ENCODE peak calls at places on chromosomes 1 and 21, in seven cellular contexts. R, V, K, I, T, C and H are unnamed samples.

GRCh38 chr21:36691539-36692124 is 7.3 kb upstream of the SIM2 start:
- DNase-seq in R (no peak), V (no peak), K (no peak), I (no peak), T (peak), C (no peak), H (no peak)

GRCh38 chr1:208139434-208140086 is 104.6 kb downstream of the PLXNA2 start:
- DNase-seq in R (no peak), V (no peak), K (no peak), I (no peak), T (no peak), C (peak), H (no peak)

GRCh38 chr1:41476807-41477361 is 7.6 kb downstream of the EDN2 start:
- DNase-seq in R (no peak), V (peak), K (no peak), I (peak), T (no peak), C (peak), H (no peak)

GRCh38 chr21:25953659-25954058 is 216.9 kb downstream of the APP start:
- DNase-seq in R (no peak), V (no peak), K (no peak), I (no peak), T (no peak), C (no peak), H (no peak)

GRCh38 chr21:22791986-22792560 is 1793.9 kb downstream of the NCAM2 start:
- DNase-seq in R (peak), V (no peak), K (peak), I (peak), T (peak), C (no peak), H (peak)

GRCh38 chr1:10624256-10625050 is 149.7 kb downstream of the PEX14 start:
- DNase-seq in R (no peak), V (peak), K (no peak), I (no peak), T (no peak), C (peak), H (no peak)

GRCh38 chr1:184813528-184814089 is 59.0 kb upstream of the EDEM3 start:
- DNase-seq in R (no peak), V (no peak), K (no peak), I (no peak), T (no peak), C (no peak), H (no peak)

GRCh38 chr21:44440241-44441040 is 14.9 kb upstream of the LRRC3 start:
- DNase-seq in R (no peak), V (peak), K (no peak), I (no peak), T (no peak), C (no peak), H (no peak)

GRCh38 chr1:85611856-85612255 is 31.3 kb downstream of the CCN1 start:
- DNase-seq in R (no peak), V (peak), K (peak), I (peak), T (peak), C (peak), H (peak)

GRCh38 chr1:66271216-66271903 is 262.6 kb upstream of the SGIP1 start:
- DNase-seq in R (peak), V (peak), K (peak), I (peak), T (peak), C (peak), H (peak)

GRCh38 chr1:113205980-113206766 is 133.2 kb downstream of the LRIG2 start:
- DNase-seq in R (no peak), V (no peak), K (peak), I (no peak), T (no peak), C (no peak), H (no peak)

GRCh38 chr1:177950506-177950905 is 19.4 kb downstream of the SEC16B start:
- DNase-seq in R (no peak), V (no peak), K (no peak), I (peak), T (no peak), C (no peak), H (no peak)

GRCh38 chr1:223029985-223030769 is 112.9 kb downstream of the TLR5 start:
- DNase-seq in R (no peak), V (no peak), K (no peak), I (no peak), T (no peak), C (no peak), H (no peak)

GRCh38 chr1:157562515-157562914 is 10.2 kb upstream of the FCRL5 start:
- DNase-seq in R (no peak), V (no peak), K (no peak), I (no peak), T (no peak), C (no peak), H (no peak)

GRCh38 chr1:43776043-43776761 is 68.9 kb downstream of the ST3GAL3 start:
- DNase-seq in R (no peak), V (no peak), K (peak), I (peak), T (peak), C (no peak), H (no peak)

GRCh38 chr1:30162565-30162964 is 560.8 kb downstream of the MATN1 start:
- DNase-seq in R (no peak), V (no peak), K (no peak), I (no peak), T (no peak), C (no peak), H (no peak)

GRCh38 chr1:36295390-36295789 is 10.8 kb upstream of the SH3D21 start:
- DNase-seq in R (no peak), V (no peak), K (no peak), I (no peak), T (no peak), C (no peak), H (no peak)

GRCh38 chr1:230283678-230284077 is 142.5 kb downstream of the PGBD5 start:
- DNase-seq in R (no peak), V (no peak), K (no peak), I (no peak), T (no peak), C (no peak), H (no peak)

GRCh38 chr1:24277420-24278169 is 41.6 kb upstream of the GRHL3 start:
- DNase-seq in R (no peak), V (peak), K (no peak), I (peak), T (peak), C (no peak), H (no peak)

GRCh38 chr21:38861006-38861405 is 55.3 kb downstream of the ETS2 start:
- DNase-seq in R (no peak), V (no peak), K (no peak), I (no peak), T (no peak), C (no peak), H (no peak)

GRCh38 chr1:11944358-11944981 is 10.0 kb downstream of the PLOD1 start:
- DNase-seq in R (no peak), V (no peak), K (no peak), I (no peak), T (no peak), C (no peak), H (peak)

GRCh38 chr1:229430761-229431269 is 3.1 kb downstream of the ACTA1 start:
- DNase-seq in R (peak), V (no peak), K (no peak), I (peak), T (peak), C (no peak), H (no peak)

GRCh38 chr1:60875139-60875538 is 207.2 kb upstream of the NFIA start:
- DNase-seq in R (no peak), V (no peak), K (no peak), I (peak), T (no peak), C (no peak), H (no peak)

DNA sequence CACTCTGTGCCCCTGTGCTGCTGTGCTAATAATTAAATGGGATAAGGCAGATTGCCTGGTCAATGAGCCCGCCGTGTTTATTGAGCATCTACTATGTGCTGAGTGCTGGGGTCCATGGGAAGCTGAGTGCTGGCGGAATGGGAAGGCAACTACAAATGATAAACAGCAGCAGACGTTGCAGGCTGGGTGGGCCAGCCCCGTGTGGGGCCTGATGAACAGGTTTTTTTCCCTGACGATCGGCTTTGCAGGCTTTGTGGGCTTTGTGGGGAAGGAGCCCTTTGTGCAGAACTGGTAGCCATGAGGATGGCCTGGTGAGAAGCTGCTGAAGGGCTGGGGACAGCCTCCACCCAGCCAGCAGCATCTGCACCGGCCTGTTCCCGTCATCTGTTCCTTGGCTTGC is 3.5 kb downstream of the PDE9A start:
- DNase-seq in R (no peak), V (no peak), K (no peak), I (no peak), T (no peak), C (no peak), H (no peak)
- TF ChIP-seq CTCF in R (no peak), V (no peak), K (no peak), I (no peak), T (no peak), C (no peak), H (no peak)

DNA sequence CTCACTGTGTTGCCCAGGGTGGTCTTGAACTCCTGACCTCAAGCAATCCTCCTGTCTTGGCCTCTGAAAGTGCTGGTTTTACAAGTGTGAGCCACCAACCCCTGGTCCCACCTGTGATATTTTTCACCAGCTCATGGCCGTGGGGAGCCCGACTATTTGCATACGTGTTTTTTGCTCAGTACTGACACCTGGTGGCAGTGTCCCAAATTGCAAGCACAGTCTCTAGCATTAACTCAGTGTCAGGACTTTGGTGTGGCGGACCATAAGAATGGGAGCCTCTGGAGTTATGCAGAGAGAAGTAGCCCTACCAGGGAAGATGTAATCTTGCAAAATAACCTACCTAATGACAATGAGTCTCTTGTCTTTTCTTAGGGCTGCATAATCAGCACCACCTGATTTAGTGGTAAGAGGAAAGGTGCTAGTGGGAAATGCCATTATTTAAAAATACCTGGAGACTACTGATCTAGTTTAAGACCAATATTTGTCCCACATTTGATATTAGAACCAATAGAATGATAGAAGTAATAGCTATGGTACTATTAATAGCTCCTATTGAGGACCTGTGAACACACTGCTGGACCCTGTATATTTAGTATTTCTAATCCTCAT is 305.4 kb downstream of the DISC1 start:
- DNase-seq in R (peak), V (no peak), K (no peak), I (peak), T (no peak), C (no peak), H (no peak)
- TF ChIP-seq CTCF in R (peak), V (no peak), K (peak), I (peak), T (peak), C (no peak), H (peak)

GRCh38 chr21:29335720-29336119 is 37.0 kb downstream of the BACH1 start:
- DNase-seq in R (no peak), V (no peak), K (no peak), I (peak), T (peak), C (no peak), H (no peak)
- TF ChIP-seq CTCF in R (no peak), V (no peak), K (no peak), I (no peak), T (no peak), C (no peak), H (peak)

GRCh38 chr1:209853677-209854076 is 25.9 kb downstream of the UTP25 start:
- DNase-seq in R (no peak), V (no peak), K (no peak), I (no peak), T (no peak), C (no peak), H (no peak)

GRCh38 chr1:209854196-209854595 is 26.4 kb downstream of the UTP25 start:
- DNase-seq in R (no peak), V (no peak), K (no peak), I (no peak), T (no peak), C (no peak), H (no peak)

GRCh38 chr1:209849388-209849787 is 21.6 kb downstream of the UTP25 start:
- DNase-seq in R (no peak), V (no peak), K (no peak), I (no peak), T (no peak), C (no peak), H (no peak)

GRCh38 chr1:209845405-209845725 is 17.6 kb downstream of the UTP25 start:
- DNase-seq in R (no peak), V (no peak), K (no peak), I (no peak), T (no peak), C (no peak), H (no peak)

GRCh38 chr1:209850342-209850979 is 22.7 kb downstream of the UTP25 start:
- DNase-seq in R (peak), V (no peak), K (no peak), I (peak), T (peak), C (no peak), H (no peak)
- TF ChIP-seq CTCF in R (no peak), V (no peak), K (peak), I (peak), T (peak), C (no peak), H (peak)

GRCh38 chr1:210711825-210712224 is 383.1 kb downstream of the HHAT start:
- DNase-seq in R (no peak), V (no peak), K (no peak), I (no peak), T (no peak), C (no peak), H (no peak)
- TF ChIP-seq CTCF in R (no peak), V (no peak), K (no peak), I (no peak), T (no peak), C (no peak), H (peak)

GRCh38 chr1:7120863-7121621 is 335.8 kb downstream of the CAMTA1 start:
- DNase-seq in R (no peak), V (no peak), K (no peak), I (no peak), T (no peak), C (no peak), H (no peak)
- TF ChIP-seq CTCF in R (no peak), V (no peak), K (no peak), I (no peak), T (no peak), C (no peak), H (peak)

DNA sequence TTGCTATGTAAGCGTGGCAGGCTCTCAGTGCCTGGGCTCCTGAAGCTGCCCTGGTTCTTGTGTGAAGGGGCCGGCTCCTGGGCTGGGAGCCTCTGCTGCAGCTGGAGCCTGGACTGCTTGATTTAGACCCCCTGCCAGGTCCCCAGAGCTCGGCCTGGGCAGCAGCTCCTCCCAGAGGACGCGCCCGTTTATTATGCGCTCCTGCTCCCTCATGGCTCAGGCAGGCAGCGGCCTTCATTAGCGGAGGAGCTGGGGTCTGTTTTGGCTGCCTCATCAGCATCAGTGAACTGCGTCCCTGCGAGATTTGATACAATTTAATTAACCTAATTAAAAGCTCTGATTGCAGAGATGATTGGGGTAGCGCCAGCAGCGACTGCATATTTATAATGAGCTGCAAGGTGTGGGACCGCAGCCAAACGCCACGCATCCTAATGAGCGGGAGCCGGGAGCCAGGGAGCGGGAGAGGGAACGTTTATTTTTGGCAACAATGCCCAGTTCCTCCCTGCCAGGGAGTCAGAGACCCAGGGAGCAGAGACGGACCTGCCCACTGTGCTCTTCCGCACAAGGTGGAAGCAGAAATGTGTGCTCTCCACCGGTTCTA is 16.6 kb downstream of the UTP11 start:
- DNase-seq in R (no peak), V (no peak), K (no peak), I (peak), T (no peak), C (peak), H (no peak)
- TF ChIP-seq CTCF in R (no peak), V (no peak), K (no peak), I (no peak), T (no peak), C (no peak), H (peak)

GRCh38 chr21:42412636-42412933 is 8.9 kb downstream of the UBASH3A start:
- DNase-seq in R (no peak), V (no peak), K (no peak), I (no peak), T (no peak), C (no peak), H (no peak)

GRCh38 chr21:42409366-42409765 is 5.7 kb downstream of the UBASH3A start:
- DNase-seq in R (no peak), V (no peak), K (no peak), I (no peak), T (no peak), C (no peak), H (no peak)

GRCh38 chr21:42411891-42412635 is 8.4 kb downstream of the UBASH3A start:
- DNase-seq in R (no peak), V (peak), K (no peak), I (no peak), T (no peak), C (no peak), H (no peak)

GRCh38 chr21:42413093-42413492 is 9.4 kb downstream of the UBASH3A start:
- DNase-seq in R (no peak), V (peak), K (no peak), I (no peak), T (no peak), C (no peak), H (no peak)

DNA sequence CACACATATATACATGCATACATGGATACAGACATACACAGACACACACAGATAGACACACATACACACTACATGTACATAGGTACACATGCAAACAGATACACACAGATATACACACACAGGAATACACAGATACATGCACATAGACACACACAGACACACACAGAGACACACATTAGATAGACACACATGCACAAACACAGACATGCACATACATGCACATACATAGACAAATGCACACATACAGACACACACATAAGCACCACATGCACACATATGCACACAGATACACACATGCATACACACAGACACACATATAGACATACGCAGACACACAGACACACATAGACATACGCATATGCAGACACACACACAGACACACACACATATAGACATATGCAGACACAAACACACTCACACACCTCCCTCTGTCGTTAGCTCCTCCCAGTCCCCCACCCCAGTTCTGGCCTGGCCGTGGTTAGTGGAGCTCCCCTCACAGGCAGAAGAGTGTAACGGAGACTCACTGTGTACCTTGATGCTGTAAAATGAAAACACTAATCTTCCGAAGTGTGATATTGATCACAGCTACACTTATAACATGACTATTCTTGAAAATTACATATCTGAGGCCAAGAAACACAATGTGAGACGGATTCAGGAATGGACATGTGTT is 7.6 kb downstream of the UBASH3A start:
- DNase-seq in R (no peak), V (no peak), K (no peak), I (no peak), T (no peak), C (no peak), H (no peak)
- TF ChIP-seq CTCF in R (no peak), V (no peak), K (no peak), I (no peak), T (no peak), C (no peak), H (no peak)

DNA sequence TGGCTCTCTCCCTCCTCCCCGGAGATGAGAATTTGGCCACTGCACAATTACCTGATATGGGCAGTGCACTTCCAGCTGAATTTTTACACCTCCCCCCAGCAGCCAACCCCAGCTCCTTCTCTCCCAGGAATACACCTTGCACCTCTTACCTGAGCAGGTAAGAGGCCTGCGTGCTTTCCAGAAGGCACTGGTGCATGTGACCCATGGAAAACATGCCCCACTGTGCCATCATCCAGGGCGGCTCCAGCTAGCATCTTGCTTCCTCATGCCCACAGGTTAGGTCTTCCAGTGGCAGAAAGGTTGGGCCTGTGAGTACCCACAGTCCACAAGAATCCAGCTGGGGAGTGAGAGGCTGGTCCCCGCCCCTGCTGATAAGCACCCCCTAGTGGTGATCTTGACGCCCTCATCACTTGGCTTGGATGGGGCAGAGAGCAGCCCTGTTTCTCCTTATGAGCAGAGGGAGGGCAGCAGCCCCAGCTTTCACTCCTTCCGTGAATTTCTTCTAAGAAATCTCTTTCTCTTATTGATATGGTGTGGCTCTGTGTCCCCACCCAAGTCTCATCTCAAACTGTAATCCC is 57.8 kb downstream of the EDARADD start:
- DNase-seq in R (peak), V (no peak), K (no peak), I (no peak), T (no peak), C (no peak), H (no peak)
- TF ChIP-seq CTCF in R (no peak), V (no peak), K (peak), I (no peak), T (peak), C (no peak), H (peak)

GRCh38 chr1:22709227-22709626 is 1.4 kb upstream of the EPHB2 start:
- DNase-seq in R (no peak), V (no peak), K (no peak), I (peak), T (no peak), C (no peak), H (no peak)
- TF ChIP-seq CTCF in R (no peak), V (no peak), K (peak), I (peak), T (peak), C (no peak), H (peak)